ENCODE peak calls at places on chromosomes 3 and 15, in four cellular contexts. One of them, this sample, is unnamed.

GRCh38 chr3:13950042-13950441 is 70.2 kb upstream of the WNT7A start:
- DNase-seq in ovary: no peak
- DNase-seq in GM12891: no peak
- DNase-seq in fibroblast of the conjunctiva: no peak
- DNase-seq in this sample: no peak

GRCh38 chr3:71423151-71423906 is 160.2 kb downstream of the FOXP1 start:
- DNase-seq in ovary: no peak
- DNase-seq in GM12891: no peak
- DNase-seq in fibroblast of the conjunctiva: no peak
- DNase-seq in this sample: peak

GRCh38 chr15:89805241-89806216 is 9.1 kb downstream of the ANPEP start:
- DNase-seq in ovary: no peak
- DNase-seq in GM12891: no peak
- DNase-seq in fibroblast of the conjunctiva: no peak
- DNase-seq in this sample: no peak

GRCh38 chr3:42078686-42079085 is 12.5 kb upstream of the TRAK1 start:
- DNase-seq in ovary: no peak
- DNase-seq in GM12891: no peak
- DNase-seq in fibroblast of the conjunctiva: no peak
- DNase-seq in this sample: no peak

GRCh38 chr15:62895905-62896316 is 146.6 kb upstream of the TPM1 start:
- DNase-seq in ovary: no peak
- DNase-seq in GM12891: no peak
- DNase-seq in fibroblast of the conjunctiva: peak
- DNase-seq in this sample: peak

GRCh38 chr3:22937536-22937935 is 265.6 kb upstream of the UBE2E2 start:
- DNase-seq in ovary: no peak
- DNase-seq in GM12891: no peak
- DNase-seq in fibroblast of the conjunctiva: no peak
- DNase-seq in this sample: no peak

GRCh38 chr3:56157693-56158092 is 310.6 kb downstream of the ERC2 start:
- DNase-seq in ovary: no peak
- DNase-seq in GM12891: no peak
- DNase-seq in fibroblast of the conjunctiva: no peak
- DNase-seq in this sample: peak

GRCh38 chr3:149717391-149718056 is 34.8 kb downstream of the COMMD2 start:
- DNase-seq in ovary: peak
- DNase-seq in GM12891: no peak
- DNase-seq in fibroblast of the conjunctiva: peak
- DNase-seq in this sample: peak

GRCh38 chr3:168183774-168184173 is 88.0 kb upstream of the GOLIM4 start:
- DNase-seq in ovary: no peak
- DNase-seq in GM12891: no peak
- DNase-seq in fibroblast of the conjunctiva: no peak
- DNase-seq in this sample: no peak

GRCh38 chr3:155979746-155980145 is 109.3 kb downstream of the GMPS start:
- DNase-seq in ovary: no peak
- DNase-seq in GM12891: no peak
- DNase-seq in fibroblast of the conjunctiva: no peak
- DNase-seq in this sample: peak

GRCh38 chr3:168620854-168621253 is 525.1 kb upstream of the GOLIM4 start:
- DNase-seq in ovary: no peak
- DNase-seq in GM12891: no peak
- DNase-seq in fibroblast of the conjunctiva: no peak
- DNase-seq in this sample: no peak

GRCh38 chr3:113193298-113193697 is 18.1 kb upstream of the BOC start:
- DNase-seq in ovary: no peak
- DNase-seq in GM12891: no peak
- DNase-seq in fibroblast of the conjunctiva: no peak
- DNase-seq in this sample: no peak

GRCh38 chr3:172536993-172537419 is 13.8 kb upstream of the TNFSF10 start:
- DNase-seq in ovary: no peak
- DNase-seq in GM12891: no peak
- DNase-seq in fibroblast of the conjunctiva: no peak
- DNase-seq in this sample: no peak